ENCODE peak calls at places on chromosome 22, in seven cellular contexts. O, U, F, L, E, M and R are unnamed samples.

GRCh38 chr22:20632518-20632917 is 125.1 kb downstream of the MED15 start:
- DNase-seq in E (no peak), M (no peak), O (no peak), U (no peak), L (no peak), F (no peak), R (no peak)

GRCh38 chr22:44074286-44074984 is 50.3 kb downstream of the PARVB start:
- DNase-seq in U (no peak), L (no peak), O (no peak), E (no peak), M (no peak), F (no peak), R (no peak)

GRCh38 chr22:37710675-37711074 is 13.8 kb downstream of the TRIOBP start:
- DNase-seq in E (no peak), O (no peak), U (no peak), M (no peak), F (no peak), L (no peak), R (no peak)

GRCh38 chr22:28820885-28821284 is 20.5 kb upstream of the XBP1 start:
- DNase-seq in U (no peak), F (no peak), E (no peak), M (no peak), L (no peak), O (no peak), R (no peak)

GRCh38 chr22:38504731-38505594 is 1.1 kb downstream of the DDX17 start:
- DNase-seq in F (peak; percentile 55), O (peak; percentile 51), L (no peak), M (peak; percentile 80), E (peak; percentile 54), U (peak; percentile 68), R (no peak)

GRCh38 chr22:44085743-44086741 is 61.9 kb downstream of the PARVB start:
- DNase-seq in L (no peak), M (peak; percentile 76), U (peak; percentile 59), O (no peak), F (no peak), E (peak; percentile 76), R (peak; percentile 29)

GRCh38 chr22:17199131-17199731 is 20.0 kb downstream of the ADA2 start:
- DNase-seq in O (no peak), F (no peak), M (peak; percentile 34), U (no peak), L (no peak), E (no peak), R (peak; percentile 58)

GRCh38 chr22:31603574-31603973 is 58.4 kb downstream of the PISD start:
- DNase-seq in M (no peak), F (no peak), L (peak; percentile 40), E (no peak), U (no peak), O (no peak), R (no peak)

GRCh38 chr22:26992556-26992955 is 335.2 kb downstream of the MIAT start:
- DNase-seq in L (no peak), M (no peak), U (no peak), E (no peak), F (no peak), O (no peak), R (no peak)

GRCh38 chr22:28538922-28539321 is 140.7 kb downstream of the TTC28 start:
- DNase-seq in L (no peak), U (no peak), F (no peak), M (no peak), E (no peak), O (no peak), R (no peak)

GRCh38 chr22:35809816-35810215 is 92.1 kb downstream of the APOL5 start:
- DNase-seq in U (no peak), L (no peak), M (no peak), O (no peak), E (no peak), F (no peak), R (no peak)

GRCh38 chr22:21070690-21071615 is 25.2 kb downstream of the LRRC74B start:
- DNase-seq in F (no peak), U (no peak), L (no peak), M (no peak), E (no peak), O (no peak), R (no peak)

GRCh38 chr22:50250555-50251471 is at the start of gene HDAC10:
- DNase-seq in L (no peak), O (peak; percentile 73), F (peak; percentile 74), E (peak; percentile 75), M (peak; percentile 85), U (peak; percentile 91), R (no peak)

GRCh38 chr22:29719894-29720645 is at the start of gene CABP7:
- DNase-seq in E (no peak), L (no peak), F (no peak), M (no peak), U (no peak), O (no peak), R (no peak)

GRCh38 chr22:17775781-17776470 is 1.7 kb upstream of the BID start:
- DNase-seq in L (no peak), F (no peak), E (no peak), O (peak; percentile 48), M (no peak), U (no peak), R (no peak)

GRCh38 chr22:28953976-28954880 is 70.9 kb downstream of the ZNRF3 start:
- DNase-seq in L (no peak), E (no peak), O (no peak), M (no peak), F (no peak), U (no peak), R (no peak)

GRCh38 chr22:38792833-38793232 is 1.1 kb downstream of the DNAL4 start:
- DNase-seq in L (no peak), E (no peak), M (no peak), F (no peak), O (no peak), U (no peak), R (no peak)

GRCh38 chr22:49005557-49005956 is 822.1 kb downstream of the BRD1 start:
- DNase-seq in F (no peak), E (no peak), O (no peak), U (no peak), L (no peak), M (no peak), R (no peak)

DNA sequence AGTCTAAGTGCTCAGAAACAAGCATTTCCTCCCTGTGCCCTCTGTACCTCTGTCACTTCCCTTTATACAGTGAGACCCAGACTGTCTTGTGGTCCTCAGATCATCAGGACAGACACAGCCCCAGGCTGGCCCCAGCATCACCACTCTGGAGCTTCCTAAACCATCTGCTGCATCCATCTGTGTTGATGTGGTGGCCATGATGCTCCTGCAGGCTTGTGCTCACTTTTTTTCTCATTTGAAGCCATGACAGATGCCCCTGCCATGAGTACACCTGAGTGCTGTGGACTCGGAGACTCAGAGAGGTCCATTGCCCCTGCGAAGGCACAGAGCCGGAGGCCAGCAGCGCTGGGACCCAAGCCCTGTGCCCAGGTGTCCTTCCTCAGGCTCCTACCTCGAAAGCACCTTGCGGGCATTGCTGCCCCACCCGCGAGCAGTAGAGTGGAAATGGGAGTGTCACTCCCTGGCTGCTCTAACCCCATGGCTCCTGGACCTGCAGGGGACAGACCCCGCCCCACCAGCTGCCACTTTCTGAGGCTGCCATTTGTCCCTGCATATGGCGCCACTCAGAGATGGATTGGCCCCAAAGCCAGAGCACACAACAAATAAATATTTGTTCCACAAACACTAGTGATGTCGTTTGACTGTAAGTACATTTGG is 593.5 kb downstream of the TBC1D22A start:
- DNase-seq in M (no peak), E (no peak), O (no peak), L (no peak), U (no peak), F (no peak), R (no peak)
- H3K9me3 ChIP-seq in M (no peaks in the 10 kb centered on the region), E (no peaks in the 10 kb centered on the region), O (no peaks in the 10 kb centered on the region), L (no peaks in the 10 kb centered on the region), U (no peaks in the 10 kb centered on the region), F (no peaks in the 10 kb centered on the region), R (peaks cover 18% of the 10 kb centered on the region)

DNA sequence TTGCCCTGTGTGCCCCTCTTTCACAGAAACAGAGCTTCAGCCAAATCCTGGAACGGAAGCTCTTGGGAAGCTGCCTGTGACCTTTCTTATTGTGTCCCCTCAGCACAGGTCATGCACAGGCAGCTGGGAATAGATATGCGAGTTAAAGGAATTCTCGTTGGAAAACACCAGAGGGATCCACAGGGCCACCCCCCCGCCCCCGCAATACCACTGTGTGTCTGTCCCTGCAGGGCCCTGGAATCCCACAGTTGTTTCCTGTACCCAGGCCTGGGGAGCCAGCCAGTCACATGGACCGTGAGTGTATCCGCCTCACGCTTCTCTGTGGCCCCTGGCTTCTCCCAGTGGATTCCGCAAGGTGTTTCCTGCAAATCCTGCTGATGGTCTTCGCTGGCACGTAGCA is 29.0 kb downstream of the TIMP3 start:
- DNase-seq in E (peak; percentile 53), O (no peak), F (no peak), L (peak; percentile 83), M (peak; percentile 9), U (no peak), R (no peak)
- H3K36me3 ChIP-seq in E (no peaks in the 10 kb centered on the region), O (no peaks in the 10 kb centered on the region), F (no peaks in the 10 kb centered on the region), L (peaks cover 10% of the 10 kb centered on the region), M (no peaks in the 10 kb centered on the region), U (no peaks in the 10 kb centered on the region), R (no peaks in the 10 kb centered on the region)

DNA sequence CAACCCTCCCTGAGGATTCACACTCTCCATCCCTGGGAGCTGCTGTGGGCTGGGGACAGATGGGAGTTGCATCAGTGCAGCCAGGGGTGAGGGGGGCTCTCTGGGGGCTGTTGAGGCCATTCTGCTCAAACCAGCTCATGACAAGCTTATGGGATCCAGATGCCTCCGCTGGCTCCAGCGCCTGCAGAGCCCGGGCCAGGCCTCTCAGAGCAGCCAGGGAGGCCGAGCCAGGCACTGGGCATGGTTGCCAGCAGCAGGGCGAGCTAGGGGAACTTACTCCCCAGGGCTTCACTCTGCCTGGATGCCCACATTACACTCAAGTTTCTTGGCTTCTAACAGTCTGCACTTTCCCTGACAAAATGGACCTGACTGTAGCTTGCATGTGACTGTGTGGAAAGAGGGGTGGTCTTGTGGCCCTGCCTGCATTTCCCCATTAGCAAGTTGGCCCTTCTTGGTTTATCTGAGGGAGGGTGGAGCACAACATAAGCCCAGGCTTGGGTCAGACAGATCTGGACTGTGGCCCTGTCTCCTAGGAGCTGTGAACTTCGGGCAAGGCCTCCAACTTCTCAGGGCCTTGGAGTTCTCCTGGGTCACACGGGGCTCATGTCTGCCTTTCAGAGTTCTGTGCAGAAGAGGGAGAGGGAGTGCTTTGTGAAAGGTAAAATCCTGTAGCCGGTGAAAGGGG is 34.5 kb upstream of the CYB5R3 start:
- DNase-seq in E (peak; percentile 59), F (no peak), U (no peak), L (peak; percentile 90), M (peak; percentile 16), O (no peak), R (no peak)
- H3K4me1 ChIP-seq in E (peaks cover 40% of the 10 kb centered on the region), F (no peaks in the 10 kb centered on the region), U (peaks cover 11% of the 10 kb centered on the region), L (peaks cover 60% of the 10 kb centered on the region), M (peaks cover 20% of the 10 kb centered on the region), O (no peaks in the 10 kb centered on the region), R (no peaks in the 10 kb centered on the region)

GRCh38 chr22:47884775-47885174 is 1122.3 kb downstream of the TBC1D22A start:
- DNase-seq in F (no peak), U (no peak), M (no peak), E (no peak), O (no peak), L (no peak), R (no peak)

GRCh38 chr22:47878460-47878859 is 1116.0 kb downstream of the TBC1D22A start:
- DNase-seq in E (no peak), L (no peak), F (no peak), O (no peak), U (no peak), M (no peak), R (no peak)

GRCh38 chr22:47883757-47884156 is 1121.3 kb downstream of the TBC1D22A start:
- DNase-seq in O (no peak), U (no peak), E (no peak), F (no peak), L (no peak), M (no peak), R (no peak)

GRCh38 chr22:47884200-47884599 is 1121.8 kb downstream of the TBC1D22A start:
- DNase-seq in O (no peak), M (no peak), U (no peak), E (no peak), L (no peak), F (no peak), R (no peak)

GRCh38 chr22:47879346-47879745 is 1116.9 kb downstream of the TBC1D22A start:
- DNase-seq in F (no peak), O (no peak), M (no peak), E (no peak), U (no peak), L (no peak), R (no peak)
- H3K9me3 ChIP-seq in F (no peaks in the 10 kb centered on the region), O (no peaks in the 10 kb centered on the region), M (no peaks in the 10 kb centered on the region), E (no peaks in the 10 kb centered on the region), U (no peaks in the 10 kb centered on the region), L (no peaks in the 10 kb centered on the region), R (peaks cover 24% of the 10 kb centered on the region)